ENCODE peak calls at places on chromosome 3, in eight cellular contexts. H is A172; M is NCI-H526; B is Panc1; Y is activated CD8-positive, alpha-beta T cell treated with anti-CD3 and anti-CD28 coated beads for 36 hours; R is NCI-H1092; G is GM04504; A is spleen. V is an unnamed sample.

GRCh38 chr3:11629716-11630115 is 14.0 kb downstream of the VGLL4 start:
- DNase-seq in G (peak; percentile 82), M (no peak), R (no peak), Y (no peak), B (no peak), A (no peak), H (peak; percentile 89), V (no peak)

GRCh38 chr3:30970183-30970582 is 75.7 kb upstream of the GADL1 start:
- DNase-seq in G (no peak), B (no peak), A (no peak), M (no peak), H (peak; percentile 19), Y (no peak), R (no peak), V (no peak)

GRCh38 chr3:127787071-127787490 is 35.2 kb downstream of the MGLL start:
- DNase-seq in G (no peak), A (peak; percentile 57), H (no peak), B (no peak), R (no peak), M (no peak), Y (no peak), V (peak; percentile 26)

GRCh38 chr3:47009225-47010049 is 30.0 kb downstream of the NBEAL2 start:
- DNase-seq in B (no peak), Y (peak; percentile 89), H (no peak), G (peak; percentile 82), R (peak; percentile 79), A (peak; percentile 95), M (no peak), V (peak; percentile 72)

GRCh38 chr3:188212308-188212969 is 58.5 kb downstream of the LPP start:
- DNase-seq in M (no peak), G (no peak), Y (no peak), A (no peak), R (no peak), H (peak; percentile 12), B (no peak), V (no peak)

GRCh38 chr3:159380891-159381290 is 579.0 kb downstream of the MFSD1 start:
- DNase-seq in B (no peak), Y (no peak), A (no peak), H (no peak), M (no peak), R (no peak), G (no peak), V (no peak)

GRCh38 chr3:33858131-33858530 is 59.7 kb downstream of the PDCD6IP start:
- DNase-seq in R (no peak), M (no peak), G (peak; percentile 18), A (no peak), H (peak; percentile 7), B (no peak), Y (no peak), V (no peak)

GRCh38 chr3:133292251-133292650 is 107.6 kb upstream of the BFSP2 start:
- DNase-seq in H (no peak), B (no peak), Y (no peak), G (no peak), R (peak; percentile 46), M (no peak), A (no peak), V (no peak)

GRCh38 chr3:65563844-65564243 is 474.9 kb downstream of the MAGI1 start:
- DNase-seq in H (no peak), M (no peak), A (no peak), R (no peak), G (no peak), Y (no peak), B (no peak), V (no peak)

GRCh38 chr3:78765671-78766485 is 1001.9 kb downstream of the ROBO1 start:
- DNase-seq in A (no peak), G (peak; percentile 53), H (no peak), M (no peak), Y (no peak), R (peak; percentile 63), B (no peak), V (no peak)

GRCh38 chr3:79086514-79086913 is 681.3 kb downstream of the ROBO1 start:
- DNase-seq in R (peak; percentile 5), H (peak; percentile 64), A (no peak), G (no peak), Y (peak; percentile 45), M (peak; percentile 36), B (peak; percentile 32), V (no peak)

GRCh38 chr3:45987368-45988099 is 8.1 kb downstream of the FYCO1 start:
- DNase-seq in B (no peak), R (no peak), M (no peak), Y (no peak), H (no peak), G (peak; percentile 63), A (no peak), V (no peak)

GRCh38 chr3:63960048-63960711 is 48.0 kb upstream of the SCAANT1 start:
- DNase-seq in H (peak; percentile 73), B (peak; percentile 67), Y (no peak), G (peak; percentile 43), A (peak; percentile 73), M (no peak), R (no peak), V (no peak)